ENCODE peak calls at places on chromosome 16, in six cellular contexts. B is PC-3, M is neural progenitor cell, K is HCT116, H is mammary epithelial cell, U is H1. Z is an unnamed sample.

GRCh38 chr16:89921699-89922476 is 1.3 kb upstream of the TUBB3 start:
- DNase-seq in U (no peak), M (peak; percentile 62), B (peak; percentile 87), K (peak; percentile 78), H (peak; percentile 87), Z (no peak)

GRCh38 chr16:80375973-80376372 is 164.8 kb upstream of the DYNLRB2 start:
- DNase-seq in U (no peak), M (no peak), H (no peak), K (no peak), B (no peak), Z (no peak)

GRCh38 chr16:27980076-27980775 is 83.3 kb downstream of the GSG1L start:
- DNase-seq in U (no peak), B (no peak), K (no peak), M (no peak), H (no peak), Z (no peak)

GRCh38 chr16:2904100-2904921 is 7.4 kb upstream of the FLYWCH1 start:
- DNase-seq in K (peak; percentile 70), M (peak; percentile 91), H (peak; percentile 81), U (no peak), B (peak; percentile 80), Z (no peak)

GRCh38 chr16:56451753-56452689 is 667 bp downstream of the OGFOD1 start:
- DNase-seq in K (peak; percentile 2), B (peak; percentile 28), H (peak; percentile 41), M (peak; percentile 78), U (no peak), Z (peak; percentile 11)

GRCh38 chr16:74999208-74999682 is 421 bp downstream of the ZNRF1 start:
- DNase-seq in K (no peak), B (no peak), U (no peak), H (no peak), M (no peak), Z (peak; percentile 46)

GRCh38 chr16:81095653-81095952 is 592 bp downstream of the GCSH start:
- DNase-seq in K (no peak), H (no peak), B (peak; percentile 2), M (no peak), U (no peak), Z (no peak)

GRCh38 chr16:15510992-15511391 is 76.6 kb downstream of the BMERB1 start:
- DNase-seq in K (no peak), U (no peak), M (no peak), H (no peak), B (no peak), Z (no peak)

GRCh38 chr16:80803341-80804060 is 897 bp downstream of the CDYL2 start:
- DNase-seq in K (no peak), U (no peak), B (peak; percentile 12), H (no peak), M (peak; percentile 63), Z (no peak)

GRCh38 chr16:55875273-55875672 is at the start of gene CES5A:
- DNase-seq in U (no peak), H (no peak), K (no peak), M (no peak), B (no peak), Z (no peak)

GRCh38 chr16:11201498-11202259 is 54.3 kb downstream of the SOCS1 start:
- DNase-seq in U (peak; percentile 65), K (peak; percentile 86), M (peak; percentile 45), B (peak; percentile 96), H (peak; percentile 98), Z (no peak)

GRCh38 chr16:78892925-78893324 is 707.6 kb downstream of the MAF start:
- DNase-seq in H (no peak), B (no peak), K (no peak), U (no peak), M (no peak), Z (no peak)

GRCh38 chr16:81556715-81557284 is 112.2 kb downstream of the CMIP start:
- DNase-seq in B (no peak), M (no peak), H (no peak), K (no peak), U (no peak), Z (no peak)

GRCh38 chr16:57637020-57637419 is 8.6 kb downstream of the ADGRG1 start:
- DNase-seq in U (no peak), K (no peak), B (no peak), H (no peak), M (no peak), Z (no peak)

GRCh38 chr16:58451263-58451662 is 48.7 kb upstream of the NDRG4 start:
- DNase-seq in B (no peak), K (no peak), H (no peak), U (no peak), M (no peak), Z (no peak)

GRCh38 chr16:88570691-88571092 is 489 bp downstream of the ZC3H18 start:
- DNase-seq in K (no peak), H (peak; percentile 33), M (peak; percentile 41), B (no peak), U (no peak), Z (peak; percentile 48)

GRCh38 chr16:25041437-25041836 is 26.3 kb upstream of the ARHGAP17 start:
- DNase-seq in B (no peak), K (no peak), U (no peak), H (no peak), M (no peak), Z (no peak)

GRCh38 chr16:25048146-25048618 is 33.0 kb upstream of the ARHGAP17 start:
- DNase-seq in U (no peak), M (no peak), B (no peak), K (no peak), H (no peak), Z (no peak)

GRCh38 chr16:25051446-25052160 is 36.4 kb upstream of the ARHGAP17 start:
- DNase-seq in U (no peak), H (peak; percentile 68), B (peak; percentile 13), K (no peak), M (no peak), Z (no peak)

GRCh38 chr16:25040543-25040942 is 25.4 kb upstream of the ARHGAP17 start:
- DNase-seq in H (no peak), M (no peak), U (no peak), B (no peak), K (no peak), Z (no peak)

GRCh38 chr16:25045696-25046381 is 30.7 kb upstream of the ARHGAP17 start:
- DNase-seq in U (no peak), M (no peak), B (peak; percentile 9), H (peak; percentile 53), K (no peak), Z (no peak)
- H3K4me1 ChIP-seq in U (no peaks in the 10 kb centered on the region), M (no peaks in the 10 kb centered on the region), B (peaks cover 24% of the 10 kb centered on the region), H (peaks cover 16% of the 10 kb centered on the region), K (peaks cover 25% of the 10 kb centered on the region), Z (peaks cover 23% of the 10 kb centered on the region)

GRCh38 chr16:50878966-50879615 is 137.2 kb downstream of the CYLD start:
- DNase-seq in M (peak; percentile 41), K (no peak), U (no peak), B (no peak), H (no peak), Z (no peak)
- TF ChIP-seq EZH2 in M (no peak), K (no peak), U (no peak), B (no peak), H (no peak), Z (no peak)

DNA sequence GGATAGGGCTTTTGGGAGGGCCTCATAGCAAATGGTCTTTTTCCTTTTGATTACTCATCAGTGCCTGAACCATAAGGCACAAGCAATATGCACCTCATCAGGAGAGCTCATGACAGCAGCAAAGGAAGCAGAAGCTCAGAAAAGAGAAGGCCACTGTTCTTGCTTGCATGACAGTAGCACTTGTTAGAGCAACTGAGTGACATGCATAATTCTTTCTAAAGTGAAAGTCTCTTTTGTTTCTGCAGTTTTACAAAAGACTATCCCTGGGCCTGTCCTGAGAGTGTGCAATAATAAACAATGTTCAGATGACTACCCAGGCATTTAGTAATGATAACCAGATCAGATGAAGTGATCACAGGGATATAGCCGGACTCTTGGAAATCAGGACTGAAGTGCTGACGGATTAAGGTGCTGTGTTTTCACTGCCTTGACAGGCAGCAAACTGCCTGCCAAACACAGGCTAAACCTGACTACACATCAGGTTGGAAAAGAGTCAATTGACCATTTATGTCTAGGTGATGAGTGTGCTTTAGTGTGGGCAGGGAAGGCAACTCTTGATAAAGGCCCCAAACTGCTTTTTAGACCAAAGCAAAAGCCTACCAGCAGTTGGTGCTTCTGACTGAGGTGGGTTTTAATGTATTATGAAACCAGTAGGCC is 1860.3 kb downstream of the TP53TG3F start:
- DNase-seq in K (no peak), B (no peak), H (no peak), M (no peak), U (no peak), Z (no peak)
- H3K9me3 ChIP-seq in K (peaks cover 12% of the 10 kb centered on the region), B (no peaks in the 10 kb centered on the region), H (no peaks in the 10 kb centered on the region), M (peaks cover 28% of the 10 kb centered on the region), U (peaks cover 51% of the 10 kb centered on the region), Z (peaks cover 3% of the 10 kb centered on the region)

DNA sequence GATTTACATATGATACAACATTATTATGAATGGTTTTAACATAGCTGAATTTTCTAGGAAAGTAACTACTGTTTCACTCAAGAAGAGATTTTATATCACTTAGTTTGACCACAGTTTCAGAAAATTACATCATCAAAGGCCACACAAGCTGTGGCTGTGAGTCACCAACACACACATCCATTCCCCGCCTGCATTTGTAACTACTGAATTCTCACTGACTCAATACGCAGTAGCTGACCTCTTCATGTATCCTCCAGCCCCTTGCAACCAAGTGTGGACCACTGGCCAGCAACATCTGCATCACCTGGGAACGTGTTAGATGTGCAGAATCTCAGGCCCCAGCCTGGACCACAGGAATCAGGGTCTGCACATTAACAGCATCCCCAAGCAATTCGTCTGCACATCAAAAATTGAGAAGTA is 197.6 kb downstream of the XYLT1 start:
- DNase-seq in K (peak; percentile 69), U (no peak), M (no peak), B (peak; percentile 7), H (peak; percentile 78), Z (no peak)
- H3K4me1 ChIP-seq in K (peaks cover 26% of the 10 kb centered on the region), U (peaks cover 4% of the 10 kb centered on the region), M (peaks cover 13% of the 10 kb centered on the region), B (no peaks in the 10 kb centered on the region), H (peaks cover 13% of the 10 kb centered on the region), Z (no peaks in the 10 kb centered on the region)

Z was measured in DND-41.